ENCODE peak calls at places on chromosomes 4 and X, in eight cellular contexts. M is tibial nerve; D is H1; W is fibroblast of the aortic adventitia; H is CD8-positive, alpha-beta memory T cell; S is AG04449; O is pancreas; Y is cardiac fibroblast. E is an unnamed sample.

GRCh38 chrX:39854772-39855747 is 242.7 kb downstream of the BCOR start:
- DNase-seq in D (no peak), H (peak; percentile 86), Y (no peak), S (no peak), W (no peak), O (no peak), M (no peak), E (peak; percentile 76)

GRCh38 chr4:156999175-156999517 is 27.5 kb upstream of the PDGFC start:
- DNase-seq in Y (peak; percentile 100), S (peak; percentile 94), D (no peak), M (no peak), H (no peak), W (peak; percentile 100), O (peak; percentile 76), E (no peak)

GRCh38 chr4:158322119-158322518 is 111.8 kb downstream of the TMEM144 start:
- DNase-seq in O (no peak), H (no peak), D (no peak), Y (no peak), M (no peak), S (no peak), W (no peak), E (no peak)

GRCh38 chr4:72358483-72358882 is 210.5 kb downstream of the ADAMTS3 start:
- DNase-seq in H (no peak), M (no peak), D (no peak), W (no peak), Y (no peak), O (no peak), S (no peak), E (no peak)

GRCh38 chrX:64205735-64206491 is 405 bp upstream of the AMER1 start:
- DNase-seq in Y (peak; percentile 92), S (peak; percentile 51), H (peak; percentile 83), O (peak; percentile 95), W (peak; percentile 91), D (peak; percentile 80), M (peak; percentile 90), E (peak; percentile 70)

GRCh38 chr4:89438102-89438831 is 130.7 kb upstream of the GPRIN3 start:
- DNase-seq in D (peak; percentile 31), Y (peak; percentile 70), O (peak; percentile 54), S (no peak), H (peak; percentile 21), M (no peak), W (peak; percentile 37), E (peak; percentile 24)

GRCh38 chrX:130304587-130305368 is 34.9 kb upstream of the SLC25A14 start:
- DNase-seq in Y (no peak), D (no peak), M (no peak), S (no peak), W (no peak), O (no peak), H (no peak), E (no peak)

GRCh38 chr4:77385124-77385969 is 220.3 kb upstream of the CXCL13 start:
- DNase-seq in M (peak; percentile 43), O (peak; percentile 77), D (peak; percentile 33), H (peak; percentile 10), Y (peak; percentile 78), W (peak; percentile 82), S (peak; percentile 3), E (peak; percentile 29)

GRCh38 chr4:163620738-163621137 is 126.2 kb downstream of the TMA16 start:
- DNase-seq in D (no peak), H (no peak), O (no peak), Y (no peak), M (no peak), W (no peak), S (no peak), E (no peak)

GRCh38 chrX:68874076-68874475 is 45.3 kb downstream of the EFNB1 start:
- DNase-seq in M (no peak), W (no peak), Y (no peak), O (no peak), D (no peak), S (no peak), H (no peak), E (no peak)

GRCh38 chr4:37889849-37890500 is 909 bp upstream of the TBC1D1 start:
- DNase-seq in W (no peak), D (no peak), Y (no peak), H (no peak), O (no peak), S (no peak), M (no peak), E (no peak)

GRCh38 chrX:129116651-129117050 is 406.6 kb downstream of the SMARCA1 start:
- DNase-seq in H (no peak), O (no peak), M (no peak), Y (no peak), D (no peak), S (no peak), W (no peak), E (no peak)

GRCh38 chr4:138857399-138857798 is 158.2 kb upstream of the NOCT start:
- DNase-seq in Y (no peak), S (no peak), O (no peak), W (no peak), D (no peak), M (no peak), H (no peak), E (no peak)

GRCh38 chrX:13377537-13377936 is 57.7 kb upstream of the ATXN3L start:
- DNase-seq in S (peak; percentile 76), M (no peak), O (no peak), H (no peak), D (no peak), W (peak; percentile 92), Y (peak; percentile 96), E (no peak)

GRCh38 chr4:107470173-107470572 is 249.9 kb downstream of the PAPSS1 start:
- DNase-seq in S (no peak), Y (no peak), D (no peak), M (no peak), H (no peak), O (no peak), W (no peak), E (no peak)

GRCh38 chr4:107473126-107473525 is 246.9 kb downstream of the PAPSS1 start:
- DNase-seq in H (no peak), W (no peak), M (no peak), S (no peak), D (no peak), Y (no peak), O (no peak), E (no peak)

GRCh38 chr4:107468812-107469211 is 251.2 kb downstream of the PAPSS1 start:
- DNase-seq in Y (no peak), H (no peak), D (no peak), O (no peak), M (no peak), S (no peak), W (no peak), E (peak; percentile 1)

GRCh38 chr4:107472265-107472948 is 247.6 kb downstream of the PAPSS1 start:
- DNase-seq in H (no peak), S (no peak), O (no peak), Y (no peak), M (no peak), W (no peak), D (no peak), E (no peak)

GRCh38 chr4:107467461-107467860 is 252.6 kb downstream of the PAPSS1 start:
- DNase-seq in O (no peak), W (no peak), M (no peak), S (no peak), Y (no peak), D (no peak), H (no peak), E (no peak)
- H3K4me3 ChIP-seq in O (no peak overlapping the region), W (no peak overlapping the region), M (no peak overlapping the region), S (no peak overlapping the region), Y (no peak overlapping the region), D (no peak overlapping the region), H (no peak overlapping the region), E (no peak overlapping the region)

DNA sequence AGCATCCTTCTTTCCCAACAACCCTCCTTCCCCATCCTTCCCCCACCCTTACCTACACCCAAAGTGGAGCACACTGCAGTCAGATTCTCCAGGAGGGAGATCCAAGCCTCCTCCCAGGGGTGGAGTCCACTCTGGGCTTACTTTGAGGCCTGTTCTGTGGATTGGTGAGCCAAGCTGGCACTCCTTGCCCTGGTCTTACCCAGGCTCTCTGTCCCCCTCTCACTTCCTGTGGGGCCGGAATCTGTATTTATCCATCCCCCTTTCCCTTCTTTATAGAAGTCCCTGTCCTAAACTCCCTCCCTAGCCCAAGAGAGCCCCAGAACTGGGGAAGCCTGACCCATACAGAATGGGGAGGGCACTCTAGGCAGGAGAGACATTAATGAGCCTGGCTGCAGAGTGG is 3.2 kb upstream of the TSPYL2 start:
- DNase-seq in Y (no peak), M (no peak), S (no peak), W (no peak), D (no peak), H (no peak), O (no peak), E (no peak)
- H3K4me3 ChIP-seq in Y (no peak overlapping the region), M (no peak overlapping the region), S (no peak overlapping the region), W (no peak overlapping the region), D (no peak overlapping the region), H (no peak overlapping the region), O (no peak overlapping the region), E (no peak overlapping the region)

GRCh38 chr4:109801099-109801789 is 555 bp downstream of the CFI start:
- DNase-seq in Y (no peak), S (no peak), O (no peak), D (no peak), M (no peak), H (no peak), W (no peak), E (no peak)

GRCh38 chr4:109803924-109804571 is 2.2 kb upstream of the CFI start:
- DNase-seq in M (no peak), O (no peak), Y (peak; percentile 56), H (peak; percentile 15), W (peak; percentile 54), D (no peak), S (no peak), E (peak; percentile 8)

GRCh38 chr4:109798866-109799265 is 2.9 kb downstream of the CFI start:
- DNase-seq in W (no peak), H (no peak), Y (no peak), D (no peak), M (no peak), O (no peak), S (no peak), E (no peak)

DNA sequence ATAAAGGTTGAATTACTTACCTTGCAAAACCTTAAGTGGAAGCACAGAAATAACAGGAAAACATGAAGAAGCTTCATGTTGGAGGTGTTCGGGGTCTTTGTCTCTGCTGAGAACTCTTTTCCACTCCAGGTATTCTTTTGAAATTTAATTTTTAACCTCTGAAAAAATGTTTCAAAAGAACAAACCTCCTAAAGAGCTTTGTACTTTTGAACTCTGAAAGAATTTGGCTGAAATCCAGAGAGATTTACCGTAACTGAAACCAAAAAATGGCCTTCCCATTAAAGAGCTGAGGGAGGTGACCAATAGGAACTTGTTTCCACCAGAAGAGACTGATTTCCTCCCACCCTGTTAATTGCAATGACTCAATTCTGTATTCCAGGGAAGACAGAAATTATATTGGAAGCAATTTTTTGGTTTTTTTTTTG is at the start of gene CFI:
- DNase-seq in M (no peak), W (peak; percentile 84), S (no peak), Y (peak; percentile 55), D (no peak), O (no peak), H (no peak), E (no peak)
- H3K4me3 ChIP-seq in M (no peak within 1 kb of the TSS), W (peak within 1 kb of the TSS; percentile 49), S (no peak within 1 kb of the TSS), Y (no peak within 1 kb of the TSS), D (no peak within 1 kb of the TSS), O (no peak within 1 kb of the TSS), H (no peak within 1 kb of the TSS), E (no peak within 1 kb of the TSS)

DNA sequence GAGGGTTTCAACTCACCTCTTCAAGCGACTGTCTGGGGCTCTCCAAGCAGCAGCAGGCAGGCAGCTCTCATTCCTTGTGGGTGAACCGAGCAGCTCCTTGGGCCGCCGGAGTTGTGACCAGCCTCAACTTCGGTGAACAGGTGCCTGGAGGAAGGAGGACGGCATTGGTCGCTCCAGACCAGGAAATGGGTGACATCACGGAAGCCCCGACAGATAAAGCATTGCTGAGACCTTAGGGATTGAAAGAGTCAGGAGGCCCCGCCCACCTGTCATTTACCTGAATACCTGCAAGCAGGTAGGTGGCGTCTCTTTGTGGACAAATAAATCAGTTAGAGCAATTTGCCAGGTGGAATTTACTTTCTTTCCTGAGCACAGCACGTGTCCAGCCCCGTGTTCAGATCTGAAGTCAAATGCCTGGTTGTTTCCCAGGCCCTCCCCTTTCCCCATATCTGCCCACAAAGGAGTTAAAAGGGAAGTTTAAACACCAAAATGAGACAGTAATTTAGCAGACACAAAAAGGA is at the start of gene LNX1:
- DNase-seq in S (no peak), M (no peak), O (peak; percentile 96), D (peak; percentile 70), W (no peak), H (no peak), Y (no peak), E (no peak)
- H3K4me3 ChIP-seq in S (no peak within 1 kb of the TSS), M (no peak within 1 kb of the TSS), O (peak within 1 kb of the TSS; percentile 11), D (peak within 1 kb of the TSS; percentile 50), W (no peak within 1 kb of the TSS), H (no peak within 1 kb of the TSS), Y (no peak within 1 kb of the TSS), E (peak within 1 kb of the TSS; percentile 8)